ENCODE peak calls at places on chromosome 10, in six cellular contexts. O is H9, K is neuronal stem cell, B is IMR-90, P is trophoblast cell, Y is H1. D is an unnamed sample.

GRCh38 chr10:33434948-33435347 is 100.5 kb upstream of the NRP1 start:
- DNase-seq in O (no peak), K (no peak), B (no peak), P (no peak), Y (no peak), D (no peak)

GRCh38 chr10:80205478-80206276 is at the start of gene ANXA11:
- DNase-seq in O (peak), K (peak), B (peak), P (peak), Y (peak), D (peak)

GRCh38 chr10:85635650-85636049 is 730.9 kb downstream of the GRID1 start:
- DNase-seq in O (no peak), K (no peak), B (no peak), P (no peak), Y (no peak), D (no peak)

GRCh38 chr10:101050206-101051069 is 11.4 kb upstream of the KAZALD1 start:
- DNase-seq in O (peak), K (peak), B (no peak), P (peak), Y (no peak), D (peak)

GRCh38 chr10:655184-655583 is 34.3 kb downstream of the DIP2C start:
- DNase-seq in O (no peak), K (no peak), B (no peak), P (no peak), Y (no peak), D (no peak)

GRCh38 chr10:62492012-62492869 is 118.1 kb downstream of the ZNF365 start:
- DNase-seq in O (no peak), K (peak), B (peak), P (no peak), Y (no peak), D (peak)

GRCh38 chr10:112815238-112816032 is 134.6 kb upstream of the TCF7L2 start:
- DNase-seq in O (no peak), K (no peak), B (peak), P (peak), Y (no peak), D (peak)

GRCh38 chr10:86319626-86320025 is 47.0 kb downstream of the GRID1 start:
- DNase-seq in O (peak), K (no peak), B (no peak), P (no peak), Y (no peak), D (no peak)

GRCh38 chr10:6037975-6038624 is 24.1 kb downstream of the IL2RA start:
- DNase-seq in O (no peak), K (no peak), B (no peak), P (no peak), Y (no peak), D (no peak)

GRCh38 chr10:48453451-48454301 is 147.2 kb downstream of the MAPK8 start:
- DNase-seq in O (no peak), K (no peak), B (no peak), P (no peak), Y (no peak), D (no peak)

GRCh38 chr10:86931872-86932271 is 25.5 kb downstream of the MMRN2 start:
- DNase-seq in O (no peak), K (no peak), B (peak), P (no peak), Y (no peak), D (peak)

GRCh38 chr10:71278691-71279588 is 40.1 kb upstream of the SLC29A3 start:
- DNase-seq in O (peak), K (no peak), B (no peak), P (no peak), Y (no peak), D (no peak)

GRCh38 chr10:63446716-63447440 is 18.9 kb downstream of the JMJD1C start:
- DNase-seq in O (no peak), K (no peak), B (no peak), P (no peak), Y (no peak), D (peak)

GRCh38 chr10:21527634-21528451 is 2.4 kb upstream of the SKIDA1 start:
- DNase-seq in O (no peak), K (no peak), B (peak), P (no peak), Y (no peak), D (peak)

GRCh38 chr10:126576336-126576735 is 94.2 kb downstream of the C10orf90 start:
- DNase-seq in O (no peak), K (no peak), B (peak), P (no peak), Y (no peak), D (peak)

GRCh38 chr10:98367626-98368451 is 47.1 kb downstream of the PYROXD2 start:
- DNase-seq in O (no peak), K (no peak), B (no peak), P (no peak), Y (no peak), D (no peak)

GRCh38 chr10:122954731-122955050 is 664 bp upstream of the C10orf88 start:
- DNase-seq in O (no peak), K (no peak), B (no peak), P (no peak), Y (no peak), D (no peak)

GRCh38 chr10:17021661-17022060 is 108.0 kb downstream of the CUBN start:
- DNase-seq in O (no peak), K (peak), B (peak), P (no peak), Y (no peak), D (no peak)

GRCh38 chr10:122566632-122567031 is 6.1 kb downstream of the DMBT1 start:
- DNase-seq in O (no peak), K (no peak), B (no peak), P (no peak), Y (no peak), D (no peak)

GRCh38 chr10:3222068-3222467 is 49.5 kb upstream of the PITRM1 start:
- DNase-seq in O (peak), K (no peak), B (no peak), P (peak), Y (no peak), D (peak)

GRCh38 chr10:88028654-88029053 is 165.2 kb downstream of the PTEN start:
- DNase-seq in O (no peak), K (no peak), B (no peak), P (no peak), Y (no peak), D (no peak)

GRCh38 chr10:11813855-11814557 is 9.2 kb upstream of the PROSER2 start:
- DNase-seq in O (no peak), K (no peak), B (peak), P (no peak), Y (no peak), D (no peak)

GRCh38 chr10:87705339-87705738 is 45.7 kb downstream of the PAPSS2 start:
- DNase-seq in O (no peak), K (no peak), B (peak), P (peak), Y (no peak), D (peak)

GRCh38 chr10:70232155-70232858 is 922 bp downstream of the PPA1 start:
- DNase-seq in O (no peak), K (peak), B (peak), P (peak), Y (no peak), D (peak)

GRCh38 chr10:53357587-53357986 is 585.0 kb upstream of the MBL2 start:
- DNase-seq in O (no peak), K (no peak), B (no peak), P (no peak), Y (no peak), D (no peak)
- H2BK120ac ChIP-seq in O (no peak), K (no peak), B (no peak), P (no peak), Y (peak), D (no peak)

GRCh38 chr10:117936136-117936535 is 110.6 kb downstream of the RAB11FIP2 start:
- DNase-seq in O (no peak), K (no peak), B (peak), P (no peak), Y (no peak), D (no peak)
- H2AFZ ChIP-seq in O (no peak), K (peak), B (peak), P (no peak), Y (peak), D (no peak)

GRCh38 chr10:132721725-132722124 is 64.2 kb downstream of the NKX6-2 start:
- DNase-seq in O (no peak), K (no peak), B (peak), P (no peak), Y (no peak), D (peak)
- H2BK120ac ChIP-seq in O (no peak), K (no peak), B (no peak), P (no peak), Y (no peak), D (no peak)

GRCh38 chr10:118458957-118459641 is 117.0 kb upstream of the FAM204A start:
- DNase-seq in O (no peak), K (no peak), B (no peak), P (no peak), Y (no peak), D (no peak)
- H2AFZ ChIP-seq in O (no peak), K (no peak), B (peak), P (no peak), Y (peak), D (no peak)

GRCh38 chr10:29127731-29128130 is 161.1 kb upstream of the LYZL1 start:
- DNase-seq in O (no peak), K (no peak), B (no peak), P (no peak), Y (no peak), D (no peak)
- H2BK120ac ChIP-seq in O (no peak), K (no peak), B (peak), P (peak), Y (no peak), D (no peak)

DNA sequence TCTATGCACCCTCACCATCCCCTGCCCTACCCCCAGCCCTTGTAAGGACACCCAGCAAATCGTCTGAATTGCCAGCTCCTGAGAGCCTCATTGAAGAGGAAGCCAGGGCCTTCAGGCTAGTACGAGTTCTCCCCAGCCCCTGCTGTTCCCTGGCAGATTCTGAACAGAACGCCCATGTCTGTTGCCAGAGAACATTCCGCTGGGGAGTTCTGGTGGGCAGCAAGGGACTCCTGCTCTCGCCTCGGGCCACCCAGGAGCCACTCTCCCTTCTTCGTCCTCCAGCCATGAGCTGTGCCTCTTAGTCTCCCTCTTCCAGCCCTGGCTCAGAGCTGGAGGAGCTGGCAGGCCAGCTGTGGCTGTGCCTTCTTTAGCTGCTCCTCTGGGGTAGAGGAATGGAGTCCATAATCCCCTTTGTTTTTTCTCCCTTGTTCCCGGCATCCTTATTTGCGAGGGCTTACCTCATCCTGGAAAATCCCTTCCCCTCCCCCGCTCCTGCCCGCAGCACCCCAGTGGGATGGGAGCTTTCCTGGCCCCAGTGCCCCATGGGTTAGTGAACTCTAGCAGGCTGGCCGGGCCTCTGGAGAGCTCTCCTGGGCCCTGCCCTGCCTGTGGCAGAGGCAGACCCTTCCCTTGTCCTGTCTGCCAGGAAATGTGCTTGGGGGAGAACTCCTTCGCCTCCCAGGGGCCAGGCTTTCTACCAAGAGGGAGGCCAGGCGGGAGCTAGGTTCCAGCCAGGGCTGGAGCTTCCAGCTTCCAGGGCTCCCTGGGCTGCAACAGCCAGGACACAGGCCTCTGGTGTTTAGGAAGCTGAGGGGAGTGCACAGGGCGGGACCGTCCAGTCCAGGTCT is 16.6 kb upstream of the TRIM8 start:
- DNase-seq in O (peak), K (peak), B (peak), P (no peak), Y (peak), D (peak)
- H2AFZ ChIP-seq in O (no peak), K (no peak), B (peak), P (peak), Y (no peak), D (peak)

GRCh38 chr10:96831867-96832720 is at the start of gene LCOR:
- DNase-seq in O (peak), K (peak), B (peak), P (peak), Y (no peak), D (peak)
- H2BK120ac ChIP-seq in O (no peak), K (peak), B (peak), P (peak), Y (no peak), D (peak)

D was measured in mesenchymal stem cell.